ENCODE peak calls at places on chromosomes 3 and 15, in ten cellular contexts. C is A549, Z is mucosa of descending colon, H is fibroblast of pulmonary artery, E is esophagus squamous epithelium, T is dorsolateral prefrontal cortex, Y is cardiac fibroblast, W is nephron progenitor cell, I is heart left ventricle, M is AG04449. R is an unnamed sample.

GRCh38 chr3:147864754-147865354 is 455.7 kb downstream of the ZIC1 start:
- DNase-seq in H (no peak), M (no peak), Z (no peak), I (no peak), E (no peak), Y (peak; percentile 4), C (no peak), W (no peak), T (no peak), R (no peak)

GRCh38 chr3:64290161-64290560 is 64.9 kb upstream of the PRICKLE2 start:
- DNase-seq in W (no peak), I (no peak), Z (no peak), M (no peak), Y (peak; percentile 5), T (no peak), E (no peak), H (no peak), C (no peak), R (no peak)

GRCh38 chr15:29651476-29652072 is 170.7 kb downstream of the TJP1 start:
- DNase-seq in M (no peak), H (no peak), T (no peak), I (no peak), E (no peak), Z (no peak), W (peak; percentile 20), C (no peak), Y (no peak), R (no peak)

GRCh38 chr15:41017051-41017735 is 63.9 kb downstream of the CHAC1 start:
- DNase-seq in H (peak; percentile 14), Y (no peak), M (no peak), T (no peak), W (no peak), E (no peak), C (no peak), Z (no peak), I (no peak), R (no peak)

GRCh38 chr3:354433-354832 is 157.9 kb downstream of the CHL1 start:
- DNase-seq in Z (peak; percentile 60), I (no peak), H (peak; percentile 55), T (no peak), Y (peak; percentile 56), C (peak; percentile 51), E (no peak), M (no peak), W (peak; percentile 47), R (peak; percentile 27)

GRCh38 chr15:57881361-57881760 is 174.8 kb downstream of the POLR2M start:
- DNase-seq in H (peak; percentile 10), E (no peak), I (no peak), W (no peak), Y (peak; percentile 54), T (no peak), M (peak; percentile 69), Z (no peak), C (no peak), R (no peak)

GRCh38 chr3:32423956-32424558 is 32.4 kb downstream of the CMTM7 start:
- DNase-seq in C (no peak), E (no peak), T (no peak), Z (no peak), W (no peak), M (no peak), Y (no peak), I (no peak), H (no peak), R (no peak)

GRCh38 chr3:77945320-77945719 is 905.4 kb downstream of the ROBO2 start:
- DNase-seq in W (no peak), Y (no peak), I (no peak), H (no peak), E (no peak), Z (no peak), M (no peak), T (no peak), C (no peak), R (no peak)

GRCh38 chr3:30081904-30082303 is 524.5 kb upstream of the TGFBR2 start:
- DNase-seq in M (no peak), Z (peak; percentile 92), Y (no peak), H (no peak), W (no peak), E (no peak), T (no peak), C (peak; percentile 8), I (no peak), R (no peak)

GRCh38 chr3:71052725-71053124 is 530.8 kb downstream of the FOXP1 start:
- DNase-seq in M (no peak), Z (no peak), Y (peak; percentile 26), E (no peak), I (no peak), C (no peak), W (no peak), T (no peak), H (no peak), R (no peak)

GRCh38 chr3:82586414-82586813 is 825.0 kb upstream of the GBE1 start:
- DNase-seq in T (no peak), M (no peak), I (no peak), H (no peak), C (no peak), W (no peak), Z (no peak), Y (no peak), E (no peak), R (no peak)

GRCh38 chr3:187850256-187851010 is 105.2 kb upstream of the BCL6 start:
- DNase-seq in C (peak; percentile 34), M (no peak), W (no peak), T (no peak), I (no peak), Y (no peak), H (no peak), Z (peak; percentile 19), E (no peak), R (no peak)

DNA sequence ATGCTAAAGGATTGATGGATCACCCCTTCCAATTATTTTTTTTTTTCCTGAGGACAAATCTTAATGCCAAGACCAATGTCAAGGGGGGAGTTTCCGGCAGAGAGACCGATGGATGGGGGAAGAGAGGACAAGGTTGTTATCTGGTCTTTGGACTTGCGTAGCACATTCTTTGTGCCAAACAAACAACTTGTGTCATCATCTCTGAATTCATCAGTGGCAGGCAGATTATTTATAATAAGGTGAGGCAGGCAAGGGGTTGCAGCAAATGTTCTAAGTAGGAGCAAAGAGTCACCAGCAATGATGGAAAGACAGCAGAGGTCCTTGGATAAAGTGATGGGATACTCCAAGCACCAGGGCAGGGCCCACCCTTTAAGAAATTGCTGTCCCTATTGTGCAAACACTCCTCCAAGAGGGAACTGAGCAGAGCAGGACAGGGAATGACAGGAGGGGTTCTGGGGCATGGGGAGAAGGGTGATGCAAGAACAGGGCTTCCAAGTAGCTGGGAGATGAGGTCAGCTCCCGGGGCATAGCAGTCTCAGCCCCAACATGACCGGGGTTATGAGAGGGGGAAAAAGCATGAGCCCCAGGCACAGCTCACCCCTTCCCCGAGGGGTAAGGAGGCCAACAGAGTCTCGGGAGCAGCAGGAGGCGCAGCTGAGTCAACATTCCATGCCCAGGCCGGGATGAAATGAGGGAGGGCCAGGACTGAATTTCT is 57.4 kb downstream of the ANXA2 start:
- DNase-seq in I (no peak), Y (peak; percentile 33), M (no peak), W (no peak), E (no peak), Z (no peak), C (no peak), H (no peak), T (no peak), R (no peak)
- TF ChIP-seq CTCF in I (no peak), Y (peak; percentile 31), M (peak; percentile 14), W (no peak), E (no peak), Z (no peak), C (peak; percentile 23), H (no peak), T (no peak), R (no peak)

GRCh38 chr3:184805351-184806038 is 6.5 kb upstream of the VPS8 start:
- DNase-seq in W (no peak), H (no peak), C (no peak), Y (no peak), I (no peak), M (no peak), T (no peak), Z (no peak), E (no peak), R (no peak)

GRCh38 chr3:184807549-184807948 is 4.4 kb upstream of the VPS8 start:
- DNase-seq in Y (no peak), C (no peak), M (no peak), Z (no peak), H (no peak), W (no peak), T (no peak), E (no peak), I (no peak), R (no peak)

GRCh38 chr3:184806567-184807271 is 5.2 kb upstream of the VPS8 start:
- DNase-seq in W (no peak), E (no peak), Y (no peak), Z (no peak), M (no peak), C (no peak), H (no peak), T (no peak), I (no peak), R (no peak)

GRCh38 chr3:184811034-184811433 is 932 bp upstream of the VPS8 start:
- DNase-seq in C (no peak), M (no peak), Y (no peak), E (no peak), Z (no peak), W (no peak), H (no peak), I (no peak), T (no peak), R (no peak)

GRCh38 chr3:184808021-184808420 is 3.9 kb upstream of the VPS8 start:
- DNase-seq in Z (no peak), T (no peak), Y (no peak), H (no peak), M (no peak), E (no peak), C (peak; percentile 17), W (peak; percentile 36), I (no peak), R (no peak)
- TF ChIP-seq CTCF in Z (no peak), T (no peak), Y (peak; percentile 14), H (no peak), M (peak; percentile 39), E (no peak), C (no peak), W (peak; percentile 30), I (no peak), R (peak; percentile 52)

DNA sequence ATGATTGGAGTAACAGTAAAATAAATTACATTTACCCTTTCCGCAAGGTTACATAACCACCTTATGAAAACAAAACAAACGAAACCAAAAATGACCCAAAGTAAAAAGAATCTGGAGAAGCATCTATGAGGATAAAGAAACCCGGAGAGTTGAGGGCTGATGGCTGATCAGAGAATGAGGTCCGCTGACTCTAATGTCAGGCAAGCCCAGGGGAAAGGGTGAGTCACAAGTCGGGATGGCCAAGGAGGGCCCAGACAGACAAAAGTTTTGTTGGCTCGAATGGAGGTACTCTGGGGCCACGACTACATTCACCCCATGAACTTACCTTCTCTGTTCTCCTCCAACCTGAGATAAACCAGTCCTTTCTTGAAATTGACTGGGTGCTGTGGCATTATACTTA is 95.7 kb downstream of the RORA start:
- DNase-seq in C (no peak), E (no peak), W (no peak), T (no peak), H (no peak), Y (no peak), Z (no peak), I (no peak), M (no peak), R (no peak)
- TF ChIP-seq CTCF in C (no peak), E (no peak), W (no peak), T (no peak), H (no peak), Y (no peak), Z (no peak), I (no peak), M (no peak), R (no peak)

GRCh38 chr3:12471228-12471627 is 13.1 kb upstream of the TSEN2 start:
- DNase-seq in T (no peak), W (no peak), Z (peak; percentile 59), Y (no peak), M (no peak), C (peak; percentile 82), I (no peak), H (no peak), E (no peak), R (no peak)
- TF ChIP-seq CTCF in T (no peak), W (no peak), Z (no peak), Y (no peak), M (no peak), C (peak; percentile 32), I (no peak), H (no peak), E (no peak), R (peak; percentile 4)

R was measured in progenitor cell of endocrine pancreas.